ENCODE peak calls at places on chromosomes 2 and 18, in four cellular contexts. P, M, K and N are unnamed samples. For H3K4me1, the result is how much of the 10 kb centered on the place peaks cover.

GRCh38 chr2:20616341-20616871 is 34.5 kb downstream of the HS1BP3 start:
- DNase-seq in M (no peak), K (no peak), P (no peak), N (no peak)

GRCh38 chr2:120439637-120440384 is 93.9 kb downstream of the INHBB start:
- DNase-seq in K (no peak), P (no peak), M (peak), N (no peak)

GRCh38 chr2:201257381-201257940 is 2.9 kb upstream of the CASP8 start:
- DNase-seq in M (no peak), K (no peak), P (no peak), N (no peak)

GRCh38 chr2:65228249-65228750 is 669 bp downstream of the ACTR2 start:
- DNase-seq in P (peak), K (peak), M (peak), N (no peak)

GRCh38 chr2:232875256-232876070 is 5.4 kb downstream of the SNORC start:
- DNase-seq in K (no peak), M (no peak), P (peak), N (no peak)

GRCh38 chr2:10918661-10919414 is 7.1 kb downstream of the KCNF1 start:
- DNase-seq in P (no peak), M (no peak), K (no peak), N (no peak)

GRCh38 chr18:7696846-7697245 is 129.7 kb downstream of the PTPRM start:
- DNase-seq in K (no peak), P (peak), M (no peak), N (no peak)

GRCh38 chr2:174753038-174753633 is 11.1 kb downstream of the CHRNA1 start:
- DNase-seq in P (no peak), K (peak), M (no peak), N (no peak)

GRCh38 chr2:179729961-179730360 is 131.5 kb downstream of the ZNF385B start:
- DNase-seq in P (no peak), K (no peak), M (no peak), N (no peak)

GRCh38 chr18:48575658-48576453 is 37.0 kb downstream of the CTIF start:
- DNase-seq in P (no peak), K (no peak), M (peak), N (no peak)

GRCh38 chr18:79549638-79550000 is 130.0 kb upstream of the CTDP1 start:
- DNase-seq in M (no peak), P (no peak), K (no peak), N (no peak)

GRCh38 chr2:223230352-223230751 is 178.4 kb downstream of the KCNE4 start:
- DNase-seq in P (no peak), M (no peak), K (no peak), N (no peak)

GRCh38 chr2:236626391-236627150 is 56.9 kb downstream of the ACKR3 start:
- DNase-seq in M (no peak), P (no peak), K (no peak), N (no peak)

GRCh38 chr2:10080536-10081304 is 509 bp upstream of the CYS1 start:
- DNase-seq in M (no peak), P (no peak), K (no peak), N (no peak)

GRCh38 chr2:148538375-148538774 is 106.2 kb upstream of the EPC2 start:
- DNase-seq in M (no peak), P (peak), K (no peak), N (no peak)

GRCh38 chr2:145653553-145653952 is 1133.6 kb upstream of the ZEB2 start:
- DNase-seq in K (no peak), P (no peak), M (no peak), N (no peak)

GRCh38 chr18:76679877-76680276 is 142.5 kb upstream of the ZNF236 start:
- DNase-seq in M (no peak), K (no peak), P (no peak), N (no peak)

GRCh38 chr2:14634223-14634884 is 1.8 kb downstream of the LRATD1 start:
- DNase-seq in K (no peak), P (peak), M (peak), N (peak)

GRCh38 chr2:240781471-240782220 is 38.4 kb downstream of the KIF1A start:
- DNase-seq in M (no peak), K (no peak), P (no peak), N (no peak)

GRCh38 chr2:113324684-113325160 is 46.0 kb upstream of the PAX8 start:
- DNase-seq in M (no peak), K (no peak), P (peak), N (peak)

GRCh38 chr2:238700506-238701050 is 147.3 kb upstream of the TWIST2 start:
- DNase-seq in P (no peak), M (no peak), K (no peak), N (no peak)

GRCh38 chr2:16134436-16135165 is 194.3 kb downstream of the MYCN start:
- DNase-seq in K (no peak), P (no peak), M (no peak), N (no peak)

GRCh38 chr2:96856776-96857673 is 791 bp downstream of the ANKRD39 start:
- DNase-seq in M (peak), K (no peak), P (no peak), N (peak)

GRCh38 chr2:128361376-128362131 is 42.9 kb upstream of the HS6ST1 start:
- DNase-seq in M (no peak), P (no peak), K (no peak), N (no peak)

GRCh38 chr2:95024960-95025405 is 525 bp upstream of the MAL start:
- DNase-seq in P (no peak), M (no peak), K (no peak), N (no peak)

GRCh38 chr2:145287686-145288085 is 767.8 kb upstream of the ZEB2 start:
- DNase-seq in M (no peak), P (no peak), K (no peak), N (no peak)

GRCh38 chr18:26190506-26190905 is 35.7 kb upstream of the TAF4B start:
- DNase-seq in K (peak), P (no peak), M (no peak), N (no peak)

GRCh38 chr2:150889141-150889540 is 372.5 kb downstream of the RBM43 start:
- DNase-seq in K (no peak), P (no peak), M (no peak), N (no peak)

GRCh38 chr18:58186258-58186948 is 142.4 kb downstream of the NEDD4L start:
- DNase-seq in M (no peak), K (no peak), P (no peak), N (peak)

GRCh38 chr18:23825978-23826405 is 136.7 kb downstream of the LAMA3 start:
- DNase-seq in P (no peak), M (no peak), K (no peak), N (no peak)
- TF ChIP-seq PBX3 in P (peak), M (no peak), K (peak), N (no peak)

DNA sequence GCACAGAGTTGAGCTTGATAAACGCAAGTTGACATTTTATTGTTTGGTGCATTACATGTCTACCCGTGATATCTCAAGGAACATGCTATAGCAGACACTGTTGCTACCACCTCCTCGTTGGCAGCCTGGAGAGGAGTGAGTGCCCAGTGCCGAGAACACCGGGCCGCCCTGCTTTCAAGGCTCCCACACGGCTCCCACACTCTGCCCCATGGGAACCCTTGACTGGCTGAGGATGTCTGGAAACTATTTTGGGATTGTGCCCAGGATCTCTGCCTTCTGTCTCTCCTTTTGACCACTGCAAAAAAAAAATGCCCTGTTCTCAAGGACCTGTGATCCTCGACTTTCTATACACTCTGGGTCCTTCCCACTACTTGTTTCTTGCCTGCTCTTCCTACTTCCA is 21.1 kb downstream of the TET3 start:
- DNase-seq in P (no peak), K (no peak), M (no peak), N (no peak)
- H3K4me1 ChIP-seq in P (under half), K (under half), M (under half), N (under half)

GRCh38 chr2:165796129-165796528 is 2.1 kb upstream of the GALNT3 start:
- DNase-seq in P (no peak), M (no peak), K (no peak), N (no peak)

GRCh38 chr2:165793161-165793778 is 777 bp downstream of the GALNT3 start:
- DNase-seq in K (no peak), P (no peak), M (no peak), N (no peak)

GRCh38 chr2:165795011-165795410 is 964 bp upstream of the GALNT3 start:
- DNase-seq in M (no peak), K (no peak), P (no peak), N (no peak)

GRCh38 chr2:165793779-165794519 is at the start of gene GALNT3:
- DNase-seq in K (no peak), P (peak), M (no peak), N (no peak)

GRCh38 chr2:165794520-165794882 is 454 bp upstream of the GALNT3 start:
- DNase-seq in P (peak), K (peak), M (no peak), N (no peak)
- TF ChIP-seq PBX3 in P (no peak), K (no peak), M (no peak), N (no peak)

GRCh38 chr2:207229161-207229560 is 63.4 kb upstream of the KLF7 start:
- DNase-seq in K (no peak), P (no peak), M (no peak), N (no peak)

GRCh38 chr2:207231962-207232361 is 66.2 kb upstream of the KLF7 start:
- DNase-seq in P (no peak), K (no peak), M (no peak), N (no peak)

GRCh38 chr2:207233731-207234130 is 68.0 kb upstream of the KLF7 start:
- DNase-seq in P (no peak), K (no peak), M (no peak), N (no peak)

GRCh38 chr2:207230261-207231105 is 64.7 kb upstream of the KLF7 start:
- DNase-seq in P (peak), M (peak), K (no peak), N (peak)

GRCh38 chr2:207231106-207231860 is 65.5 kb upstream of the KLF7 start:
- DNase-seq in M (no peak), P (no peak), K (no peak), N (no peak)
- H3K4me1 ChIP-seq in M (under half), P (under half), K (under half), N (under half)

DNA sequence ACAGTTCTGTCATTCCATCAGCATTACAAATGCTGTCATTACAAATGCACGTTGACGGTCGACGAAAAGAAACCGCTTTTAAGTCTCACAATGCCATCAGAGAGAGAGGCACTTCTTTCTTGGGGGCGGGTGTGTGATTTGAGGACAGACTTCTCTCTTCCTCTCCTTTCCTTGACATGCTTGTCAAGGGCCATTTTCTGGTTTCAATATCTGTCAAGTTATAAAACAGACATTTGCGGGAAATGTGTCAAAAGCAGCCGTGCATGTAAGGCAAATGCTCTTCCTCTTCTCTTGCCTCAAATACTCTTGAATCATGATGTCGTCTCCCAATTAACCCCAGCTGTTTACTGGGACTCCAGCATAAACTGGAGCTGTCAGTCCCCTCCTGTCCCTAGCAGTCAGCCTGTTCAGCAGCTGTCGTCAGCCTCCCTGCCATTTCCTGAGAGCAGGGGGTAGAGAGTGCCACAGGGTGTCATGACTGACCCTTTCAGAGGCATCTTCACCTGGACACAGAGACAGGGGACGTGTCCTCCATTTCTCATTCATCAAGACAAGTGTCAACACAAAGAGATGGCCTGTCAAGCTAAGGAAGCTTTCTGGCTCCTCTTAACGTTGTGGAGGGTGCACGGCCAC is 305.5 kb upstream of the RAB6C start:
- DNase-seq in M (no peak), P (no peak), K (peak), N (no peak)
- TF ChIP-seq PBX3 in M (no peak), P (no peak), K (no peak), N (no peak)

GRCh38 chr18:24543408-24544140 is 83.1 kb downstream of the HRH4 start:
- DNase-seq in M (no peak), K (no peak), P (no peak), N (no peak)

GRCh38 chr18:24540896-24541295 is 80.5 kb downstream of the HRH4 start:
- DNase-seq in M (no peak), P (no peak), K (no peak), N (no peak)

GRCh38 chr18:24544949-24545348 is 84.5 kb downstream of the HRH4 start:
- DNase-seq in M (no peak), P (peak), K (no peak), N (no peak)

GRCh38 chr18:24546304-24546703 is 85.9 kb downstream of the HRH4 start:
- DNase-seq in P (no peak), K (no peak), M (no peak), N (no peak)

DNA sequence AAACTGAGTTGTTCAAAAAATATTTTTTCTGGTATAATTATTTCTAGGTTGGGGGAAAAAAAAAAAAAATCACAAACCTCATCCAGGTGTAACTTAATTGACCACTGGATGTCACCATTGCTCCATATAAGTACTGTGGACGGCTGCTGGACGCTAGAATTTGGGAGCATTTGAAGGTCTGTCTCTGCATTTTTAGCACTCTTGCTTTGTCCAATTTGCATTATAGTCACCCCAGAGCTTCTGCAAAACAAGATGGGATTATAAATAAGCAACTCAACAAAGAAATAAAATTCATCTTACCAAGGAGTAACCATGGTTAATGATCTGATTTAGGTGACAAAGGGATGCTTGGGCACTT is 83.7 kb downstream of the HRH4 start:
- DNase-seq in K (no peak), M (peak), P (peak), N (peak)
- H3K4me1 ChIP-seq in K (under half), M (under half), P (under half), N (under half)

GRCh38 chr2:29235411-29235810 is 120.2 kb downstream of the CLIP4 start:
- DNase-seq in P (no peak), K (no peak), M (no peak), N (no peak)

GRCh38 chr2:29229640-29230039 is 114.4 kb downstream of the CLIP4 start:
- DNase-seq in P (no peak), M (no peak), K (no peak), N (no peak)

GRCh38 chr2:29232041-29232440 is 116.8 kb downstream of the CLIP4 start:
- DNase-seq in M (no peak), K (no peak), P (no peak), N (no peak)

GRCh38 chr2:29236074-29236473 is 120.9 kb downstream of the CLIP4 start:
- DNase-seq in M (no peak), P (no peak), K (no peak), N (no peak)

DNA sequence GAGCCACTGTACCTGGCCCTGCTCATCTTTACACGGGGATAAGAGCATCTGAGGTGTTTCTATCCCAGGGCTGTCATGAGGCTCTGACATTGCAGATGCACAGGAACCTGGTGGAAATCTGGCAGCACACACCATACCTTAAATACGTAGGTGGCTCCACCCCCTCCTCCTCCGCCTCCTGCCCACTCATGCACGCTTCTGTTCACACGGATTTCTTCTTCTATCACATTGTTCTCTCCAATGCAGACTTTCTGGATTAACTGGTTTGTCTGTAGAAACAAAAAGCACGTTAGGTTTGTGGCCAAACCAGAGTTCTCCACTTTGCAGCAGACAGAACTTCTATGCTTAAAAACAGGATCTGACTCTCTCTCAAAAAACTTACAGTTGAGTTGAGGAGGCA is 118.2 kb downstream of the CLIP4 start:
- DNase-seq in P (no peak), M (no peak), K (no peak), N (no peak)
- TF ChIP-seq PBX3 in P (no peak), M (no peak), K (no peak), N (no peak)